ENCODE peak calls at places on chromosomes 12 and 14, in six cellular contexts. U, K, T, O, Q and B are unnamed samples.
A peak's percentile ranks its signal among the peaks of the same experiment; 100 is the strongest.

GRCh38 chr14:59238242-59238641 is 49.8 kb downstream of the DAAM1 start:
- DNase-seq in U (no peak), K (no peak), T (peak; percentile 8), O (no peak), Q (no peak), B (no peak)

GRCh38 chr14:28661171-28661772 is 105.3 kb upstream of the FOXG1 start:
- DNase-seq in U (no peak), K (no peak), T (no peak), O (no peak), Q (peak; percentile 38), B (peak; percentile 76)

GRCh38 chr12:26121841-26122680 is 2.8 kb downstream of the BHLHE41 start:
- DNase-seq in U (peak; percentile 19), K (no peak), T (peak; percentile 76), O (peak; percentile 38), Q (no peak), B (peak; percentile 86)

GRCh38 chr12:92068441-92068840 is 77.2 kb downstream of the BTG1 start:
- DNase-seq in U (no peak), K (no peak), T (peak; percentile 24), O (peak; percentile 50), Q (no peak), B (no peak)

GRCh38 chr14:73500360-73500759 is 9.6 kb downstream of the RIOX1 start:
- DNase-seq in U (no peak), K (peak; percentile 6), T (no peak), O (no peak), Q (no peak), B (no peak)

GRCh38 chr12:47813491-47814196 is 6.1 kb downstream of the HDAC7 start:
- DNase-seq in U (peak; percentile 88), K (no peak), T (no peak), O (no peak), Q (no peak), B (no peak)

GRCh38 chr12:64252708-64253107 is 30.6 kb upstream of the KICS2 start:
- DNase-seq in U (no peak), K (no peak), T (no peak), O (no peak), Q (no peak), B (no peak)

GRCh38 chr12:132837693-132838463 is 9.2 kb upstream of the GOLGA3 start:
- DNase-seq in U (no peak), K (no peak), T (peak; percentile 32), O (no peak), Q (no peak), B (no peak)

GRCh38 chr14:93150227-93151206 is 34.2 kb downstream of the MOAP1 start:
- DNase-seq in U (no peak), K (no peak), T (no peak), O (peak; percentile 85), Q (no peak), B (no peak)

GRCh38 chr14:101360045-101360931 is 201.0 kb upstream of the DIO3 start:
- DNase-seq in U (no peak), K (no peak), T (no peak), O (peak; percentile 58), Q (no peak), B (no peak)

GRCh38 chr12:48788852-48789775 is at the start of gene ADCY6:
- DNase-seq in U (peak; percentile 55), K (peak; percentile 29), T (peak; percentile 96), O (peak; percentile 86), Q (no peak), B (peak; percentile 96)

GRCh38 chr12:3214508-3215365 is 137.6 kb downstream of the TSPAN9 start:
- DNase-seq in U (no peak), K (no peak), T (no peak), O (no peak), Q (no peak), B (peak; percentile 90)

GRCh38 chr12:94879542-94879941 is 124.0 kb downstream of the NDUFA12 start:
- DNase-seq in U (no peak), K (no peak), T (no peak), O (no peak), Q (no peak), B (peak; percentile 84)

GRCh38 chr12:101021911-101022388 is 188.1 kb downstream of the SLC5A8 start:
- DNase-seq in U (no peak), K (peak; percentile 70), T (no peak), O (no peak), Q (no peak), B (no peak)

GRCh38 chr12:47078733-47079364 is 572 bp upstream of the PCED1B start:
- DNase-seq in U (no peak), K (no peak), T (no peak), O (no peak), Q (no peak), B (peak; percentile 66)

GRCh38 chr12:6952121-6952859 is 1.1 kb downstream of the PTPN6 start:
- DNase-seq in U (no peak), K (no peak), T (peak; percentile 17), O (no peak), Q (no peak), B (peak; percentile 55)

GRCh38 chr14:98210045-98210678 is 1061.8 kb downstream of the BCL11B start:
- DNase-seq in U (peak; percentile 38), K (no peak), T (no peak), O (no peak), Q (no peak), B (peak; percentile 68)

GRCh38 chr12:26274441-26275312 is 79.3 kb downstream of the SSPN start:
- DNase-seq in U (peak; percentile 78), K (peak; percentile 71), T (peak; percentile 17), O (peak; percentile 83), Q (peak; percentile 17), B (peak; percentile 83)

GRCh38 chr14:37170237-37170636 is 2.2 kb downstream of the SLC25A21 start:
- DNase-seq in U (no peak), K (no peak), T (no peak), O (no peak), Q (no peak), B (no peak)

GRCh38 chr12:42884116-42884515 is 294.6 kb upstream of the PRICKLE1 start:
- DNase-seq in U (no peak), K (no peak), T (no peak), O (no peak), Q (no peak), B (no peak)

GRCh38 chr12:12024958-12025682 is 45.6 kb upstream of the BCL2L14 start:
- DNase-seq in U (peak; percentile 89), K (no peak), T (no peak), O (peak; percentile 85), Q (no peak), B (peak; percentile 23)

GRCh38 chr12:106345739-106346138 is 11.8 kb upstream of the POLR3B start:
- DNase-seq in U (no peak), K (peak; percentile 51), T (peak; percentile 25), O (peak; percentile 45), Q (no peak), B (peak; percentile 89)

GRCh38 chr12:26158078-26158764 is 33.4 kb upstream of the BHLHE41 start:
- DNase-seq in U (peak; percentile 59), K (no peak), T (no peak), O (no peak), Q (no peak), B (peak; percentile 82)

GRCh38 chr12:104455594-104456416 is 943 bp upstream of the CHST11 start:
- DNase-seq in U (no peak), K (no peak), T (no peak), O (no peak), Q (no peak), B (peak; percentile 56)
- H3K27ac ChIP-seq in U (no peak overlapping the region), K (no peak overlapping the region), T (no peak overlapping the region), O (no peak overlapping the region), Q (no peak overlapping the region), B (no peak overlapping the region)

DNA sequence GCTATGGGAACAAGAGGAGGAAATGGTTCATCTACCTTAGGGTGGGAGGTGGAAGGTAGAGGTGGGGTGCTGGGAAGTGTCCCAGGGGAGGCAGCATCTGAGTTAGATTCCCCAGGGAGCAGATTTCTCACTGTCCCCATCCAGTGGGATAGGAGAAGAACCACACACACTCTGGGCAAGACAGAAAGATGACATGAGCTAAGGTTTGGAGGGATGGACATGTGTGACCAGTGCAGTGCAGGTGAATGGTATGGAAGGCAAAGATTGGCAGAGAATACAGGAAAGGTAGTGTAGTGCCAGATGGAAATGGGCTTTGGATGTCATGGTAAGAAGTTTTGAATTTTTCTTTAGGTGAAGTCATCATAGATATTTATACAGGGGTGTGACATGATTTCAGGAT is 11.3 kb upstream of the DUSP6 start:
- DNase-seq in U (no peak), K (no peak), T (no peak), O (no peak), Q (no peak), B (no peak)
- H3K9ac ChIP-seq in U (no peak overlapping the region), K (no peak overlapping the region), T (no peak overlapping the region), O (no peak overlapping the region), Q (no peak overlapping the region), B (no peak overlapping the region)

GRCh38 chr14:20886091-20886490 is 5.1 kb upstream of the RNASE3 start:
- DNase-seq in U (no peak), K (no peak), T (no peak), O (no peak), Q (no peak), B (no peak)
- H3K4me3 ChIP-seq in U (no peak overlapping the region), K (no peak overlapping the region), T (no peak overlapping the region), O (no peak overlapping the region), Q (no peak overlapping the region), B (no peak overlapping the region)

GRCh38 chr14:55128386-55129085 is 516 bp upstream of the LGALS3 start:
- DNase-seq in U (no peak), K (no peak), T (no peak), O (peak; percentile 26), Q (no peak), B (no peak)
- H3K27ac ChIP-seq in U (no peak overlapping the region), K (peak overlapping the region; percentile 79), T (no peak overlapping the region), O (peak overlapping the region; percentile 95), Q (no peak overlapping the region), B (no peak overlapping the region)